ENCODE peak calls at places on chromosomes 5 and 9, in ten cellular contexts. One of them, this sample, is unnamed. For H3K9me3, the result is how much of the 10 kb centered on the place peaks cover.

GRCh38 chr5:169904059-169904458 is 76.2 kb downstream of the INSYN2B start:
- DNase-seq in CD4-positive, alpha-beta T cell: no peak
- DNase-seq in testis: peak
- DNase-seq in A549: no peak
- DNase-seq in Peyer's patch: no peak
- DNase-seq in mucosa of descending colon: no peak
- DNase-seq in lower lobe of right lung: no peak
- DNase-seq in H1: no peak
- DNase-seq in pancreas: no peak
- DNase-seq in MM.1S: no peak
- DNase-seq in this sample: no peak

GRCh38 chr5:131534995-131535394 is 100.0 kb downstream of the RAPGEF6 start:
- DNase-seq in testis: no peak
- DNase-seq in MM.1S: no peak
- DNase-seq in H1: no peak
- DNase-seq in pancreas: no peak
- DNase-seq in Peyer's patch: no peak
- DNase-seq in A549: no peak
- DNase-seq in mucosa of descending colon: no peak
- DNase-seq in lower lobe of right lung: no peak
- DNase-seq in CD4-positive, alpha-beta T cell: no peak
- DNase-seq in this sample: no peak

GRCh38 chr5:3794611-3795010 is 199.0 kb downstream of the IRX1 start:
- DNase-seq in mucosa of descending colon: no peak
- DNase-seq in Peyer's patch: no peak
- DNase-seq in CD4-positive, alpha-beta T cell: no peak
- DNase-seq in A549: no peak
- DNase-seq in testis: no peak
- DNase-seq in MM.1S: no peak
- DNase-seq in lower lobe of right lung: no peak
- DNase-seq in pancreas: no peak
- DNase-seq in H1: no peak
- DNase-seq in this sample: no peak

GRCh38 chr5:172713113-172713808 is 57.7 kb downstream of the DUSP1 start:
- DNase-seq in testis: peak
- DNase-seq in mucosa of descending colon: peak
- DNase-seq in Peyer's patch: peak
- DNase-seq in H1: no peak
- DNase-seq in lower lobe of right lung: peak
- DNase-seq in MM.1S: peak
- DNase-seq in CD4-positive, alpha-beta T cell: peak
- DNase-seq in pancreas: no peak
- DNase-seq in A549: peak
- DNase-seq in this sample: peak

GRCh38 chr5:98911221-98912040 is 17.4 kb downstream of the CHD1 start:
- DNase-seq in testis: no peak
- DNase-seq in lower lobe of right lung: no peak
- DNase-seq in CD4-positive, alpha-beta T cell: no peak
- DNase-seq in Peyer's patch: no peak
- DNase-seq in MM.1S: no peak
- DNase-seq in pancreas: no peak
- DNase-seq in H1: no peak
- DNase-seq in mucosa of descending colon: no peak
- DNase-seq in A549: no peak
- DNase-seq in this sample: no peak

GRCh38 chr9:93466416-93467061 is 13.2 kb upstream of the FAM120AOS start:
- DNase-seq in pancreas: no peak
- DNase-seq in Peyer's patch: no peak
- DNase-seq in mucosa of descending colon: peak
- DNase-seq in lower lobe of right lung: no peak
- DNase-seq in H1: no peak
- DNase-seq in CD4-positive, alpha-beta T cell: no peak
- DNase-seq in MM.1S: no peak
- DNase-seq in A549: no peak
- DNase-seq in testis: no peak
- DNase-seq in this sample: no peak

GRCh38 chr5:176687881-176688280 is 40.6 kb downstream of the TSPAN17 start:
- DNase-seq in MM.1S: no peak
- DNase-seq in testis: no peak
- DNase-seq in lower lobe of right lung: no peak
- DNase-seq in pancreas: no peak
- DNase-seq in Peyer's patch: no peak
- DNase-seq in H1: peak
- DNase-seq in A549: no peak
- DNase-seq in mucosa of descending colon: no peak
- DNase-seq in CD4-positive, alpha-beta T cell: no peak
- DNase-seq in this sample: no peak

GRCh38 chr9:76655121-76655531 is 109.1 kb upstream of the PCA3 start:
- DNase-seq in lower lobe of right lung: no peak
- DNase-seq in A549: no peak
- DNase-seq in Peyer's patch: no peak
- DNase-seq in MM.1S: no peak
- DNase-seq in testis: no peak
- DNase-seq in CD4-positive, alpha-beta T cell: no peak
- DNase-seq in H1: no peak
- DNase-seq in mucosa of descending colon: no peak
- DNase-seq in pancreas: no peak
- DNase-seq in this sample: no peak

GRCh38 chr5:132270345-132270685 is 12.8 kb downstream of the PDLIM4 start:
- DNase-seq in MM.1S: no peak
- DNase-seq in CD4-positive, alpha-beta T cell: no peak
- DNase-seq in lower lobe of right lung: no peak
- DNase-seq in A549: no peak
- DNase-seq in Peyer's patch: no peak
- DNase-seq in mucosa of descending colon: no peak
- DNase-seq in pancreas: no peak
- DNase-seq in testis: no peak
- DNase-seq in H1: no peak
- DNase-seq in this sample: no peak

GRCh38 chr5:36607838-36608783 is 1.7 kb downstream of the SLC1A3 start:
- DNase-seq in Peyer's patch: no peak
- DNase-seq in pancreas: no peak
- DNase-seq in testis: no peak
- DNase-seq in CD4-positive, alpha-beta T cell: no peak
- DNase-seq in H1: no peak
- DNase-seq in mucosa of descending colon: no peak
- DNase-seq in A549: no peak
- DNase-seq in lower lobe of right lung: no peak
- DNase-seq in MM.1S: no peak
- DNase-seq in this sample: no peak

GRCh38 chr9:91039125-91039834 is 237.7 kb downstream of the SYK start:
- DNase-seq in mucosa of descending colon: no peak
- DNase-seq in testis: no peak
- DNase-seq in A549: no peak
- DNase-seq in Peyer's patch: no peak
- DNase-seq in pancreas: no peak
- DNase-seq in lower lobe of right lung: no peak
- DNase-seq in CD4-positive, alpha-beta T cell: no peak
- DNase-seq in MM.1S: no peak
- DNase-seq in H1: no peak
- DNase-seq in this sample: no peak

GRCh38 chr9:21988056-21988990 is 5.9 kb downstream of the CDKN2A start:
- DNase-seq in H1: no peak
- DNase-seq in CD4-positive, alpha-beta T cell: no peak
- DNase-seq in pancreas: no peak
- DNase-seq in mucosa of descending colon: no peak
- DNase-seq in MM.1S: no peak
- DNase-seq in A549: no peak
- DNase-seq in testis: no peak
- DNase-seq in Peyer's patch: no peak
- DNase-seq in lower lobe of right lung: no peak
- DNase-seq in this sample: no peak

GRCh38 chr9:75612754-75613153 is 277.7 kb upstream of the PCSK5 start:
- DNase-seq in testis: no peak
- DNase-seq in H1: no peak
- DNase-seq in A549: no peak
- DNase-seq in lower lobe of right lung: no peak
- DNase-seq in Peyer's patch: no peak
- DNase-seq in pancreas: no peak
- DNase-seq in mucosa of descending colon: no peak
- DNase-seq in CD4-positive, alpha-beta T cell: no peak
- DNase-seq in MM.1S: no peak
- DNase-seq in this sample: no peak

GRCh38 chr9:35271637-35272036 is 109.8 kb downstream of the UNC13B start:
- DNase-seq in lower lobe of right lung: no peak
- DNase-seq in CD4-positive, alpha-beta T cell: no peak
- DNase-seq in mucosa of descending colon: no peak
- DNase-seq in H1: no peak
- DNase-seq in pancreas: no peak
- DNase-seq in testis: no peak
- DNase-seq in Peyer's patch: no peak
- DNase-seq in MM.1S: no peak
- DNase-seq in A549: no peak
- DNase-seq in this sample: no peak

GRCh38 chr9:13896922-13897835 is 416.8 kb downstream of the NFIB start:
- DNase-seq in lower lobe of right lung: no peak
- DNase-seq in CD4-positive, alpha-beta T cell: no peak
- DNase-seq in MM.1S: no peak
- DNase-seq in A549: no peak
- DNase-seq in Peyer's patch: no peak
- DNase-seq in mucosa of descending colon: no peak
- DNase-seq in H1: no peak
- DNase-seq in testis: no peak
- DNase-seq in pancreas: no peak
- DNase-seq in this sample: no peak

GRCh38 chr9:109880276-109881169 is 100.5 kb downstream of the PALM2AKAP2 start:
- DNase-seq in mucosa of descending colon: no peak
- DNase-seq in A549: peak
- DNase-seq in MM.1S: no peak
- DNase-seq in Peyer's patch: peak
- DNase-seq in pancreas: no peak
- DNase-seq in testis: peak
- DNase-seq in lower lobe of right lung: no peak
- DNase-seq in CD4-positive, alpha-beta T cell: no peak
- DNase-seq in H1: peak
- DNase-seq in this sample: no peak

GRCh38 chr9:98823666-98824334 is 16.3 kb downstream of the GALNT12 start:
- DNase-seq in CD4-positive, alpha-beta T cell: no peak
- DNase-seq in Peyer's patch: no peak
- DNase-seq in testis: no peak
- DNase-seq in mucosa of descending colon: no peak
- DNase-seq in lower lobe of right lung: no peak
- DNase-seq in MM.1S: no peak
- DNase-seq in H1: no peak
- DNase-seq in A549: no peak
- DNase-seq in pancreas: no peak
- DNase-seq in this sample: no peak

DNA sequence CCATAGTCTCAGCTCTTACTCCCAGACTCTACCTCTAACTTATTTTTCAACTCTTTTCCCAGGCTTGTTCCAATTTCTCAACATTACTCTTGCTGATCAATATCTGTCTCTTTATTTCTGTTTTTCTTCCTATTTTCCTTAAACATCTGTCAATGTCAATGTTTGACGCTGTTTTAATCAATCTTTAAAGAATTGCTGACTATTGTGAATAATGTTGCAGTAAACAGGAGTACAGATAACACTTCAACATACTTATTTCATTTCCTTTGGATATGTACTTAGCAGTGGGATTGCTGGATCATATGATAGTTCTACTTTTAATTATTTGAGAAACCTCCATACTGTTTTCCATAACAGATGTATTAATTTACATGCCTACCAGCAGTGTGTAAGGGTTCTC is 229.0 kb downstream of the TRIM36 start:
- DNase-seq in testis: no peak
- DNase-seq in Peyer's patch: no peak
- DNase-seq in CD4-positive, alpha-beta T cell: no peak
- DNase-seq in A549: no peak
- DNase-seq in MM.1S: no peak
- DNase-seq in pancreas: no peak
- DNase-seq in H1: no peak
- DNase-seq in lower lobe of right lung: no peak
- DNase-seq in mucosa of descending colon: no peak
- DNase-seq in this sample: no peak
- H3K9me3 ChIP-seq in testis: under half
- H3K9me3 ChIP-seq in Peyer's patch: under half
- H3K9me3 ChIP-seq in CD4-positive, alpha-beta T cell: under half
- H3K9me3 ChIP-seq in A549: under half
- H3K9me3 ChIP-seq in MM.1S: under half
- H3K9me3 ChIP-seq in pancreas: under half
- H3K9me3 ChIP-seq in H1: under half
- H3K9me3 ChIP-seq in lower lobe of right lung: under half
- H3K9me3 ChIP-seq in mucosa of descending colon: under half
- H3K9me3 ChIP-seq in this sample: under half

GRCh38 chr5:154285661-154286408 is 95.3 kb downstream of the GALNT10 start:
- DNase-seq in MM.1S: no peak
- DNase-seq in Peyer's patch: no peak
- DNase-seq in mucosa of descending colon: no peak
- DNase-seq in testis: no peak
- DNase-seq in lower lobe of right lung: no peak
- DNase-seq in H1: no peak
- DNase-seq in A549: peak
- DNase-seq in CD4-positive, alpha-beta T cell: no peak
- DNase-seq in pancreas: no peak
- DNase-seq in this sample: no peak
- TF ChIP-seq CTCF in MM.1S: no peak
- TF ChIP-seq CTCF in Peyer's patch: no peak
- TF ChIP-seq CTCF in mucosa of descending colon: no peak
- TF ChIP-seq CTCF in testis: no peak
- TF ChIP-seq CTCF in lower lobe of right lung: no peak
- TF ChIP-seq CTCF in H1: no peak
- TF ChIP-seq CTCF in A549: no peak
- TF ChIP-seq CTCF in CD4-positive, alpha-beta T cell: no peak
- TF ChIP-seq CTCF in pancreas: no peak
- TF ChIP-seq CTCF in this sample: no peak

GRCh38 chr5:178883815-178884430 is 11.8 kb upstream of the ZFP2 start:
- DNase-seq in pancreas: no peak
- DNase-seq in H1: no peak
- DNase-seq in MM.1S: no peak
- DNase-seq in mucosa of descending colon: no peak
- DNase-seq in CD4-positive, alpha-beta T cell: no peak
- DNase-seq in Peyer's patch: no peak
- DNase-seq in lower lobe of right lung: no peak
- DNase-seq in testis: no peak
- DNase-seq in A549: no peak
- DNase-seq in this sample: no peak
- H3K9me3 ChIP-seq in pancreas: under half
- H3K9me3 ChIP-seq in H1: half or more
- H3K9me3 ChIP-seq in MM.1S: under half
- H3K9me3 ChIP-seq in mucosa of descending colon: half or more
- H3K9me3 ChIP-seq in CD4-positive, alpha-beta T cell: half or more
- H3K9me3 ChIP-seq in Peyer's patch: under half
- H3K9me3 ChIP-seq in lower lobe of right lung: half or more
- H3K9me3 ChIP-seq in testis: under half
- H3K9me3 ChIP-seq in A549: half or more
- H3K9me3 ChIP-seq in this sample: half or more

GRCh38 chr5:82419559-82420332 is 141.6 kb upstream of the RPS23 start:
- DNase-seq in lower lobe of right lung: no peak
- DNase-seq in H1: no peak
- DNase-seq in pancreas: no peak
- DNase-seq in Peyer's patch: no peak
- DNase-seq in CD4-positive, alpha-beta T cell: no peak
- DNase-seq in mucosa of descending colon: no peak
- DNase-seq in testis: no peak
- DNase-seq in MM.1S: no peak
- DNase-seq in A549: no peak
- DNase-seq in this sample: no peak
- TF ChIP-seq CTCF in lower lobe of right lung: no peak
- TF ChIP-seq CTCF in H1: no peak
- TF ChIP-seq CTCF in pancreas: no peak
- TF ChIP-seq CTCF in Peyer's patch: no peak
- TF ChIP-seq CTCF in CD4-positive, alpha-beta T cell: no peak
- TF ChIP-seq CTCF in mucosa of descending colon: no peak
- TF ChIP-seq CTCF in testis: no peak
- TF ChIP-seq CTCF in MM.1S: no peak
- TF ChIP-seq CTCF in A549: no peak
- TF ChIP-seq CTCF in this sample: no peak